ENCODE peak calls at places on chromosome 22, in five cellular contexts. One of them, this sample, is unnamed.

GRCh38 chr22:26416670-26417270 is 12.3 kb upstream of the ASPHD2 start:
- DNase-seq in OCI-LY7: no peak
- DNase-seq in endothelial cell of umbilical vein: no peak
- DNase-seq in neural progenitor cell: peak
- DNase-seq in HCT116: no peak
- DNase-seq in this sample: peak

GRCh38 chr22:47658182-47658581 is 895.7 kb downstream of the TBC1D22A start:
- DNase-seq in OCI-LY7: no peak
- DNase-seq in neural progenitor cell: no peak
- DNase-seq in HCT116: no peak
- DNase-seq in endothelial cell of umbilical vein: no peak
- DNase-seq in this sample: no peak

GRCh38 chr22:34526681-34527080 is 539.3 kb upstream of the ISX start:
- DNase-seq in endothelial cell of umbilical vein: no peak
- DNase-seq in neural progenitor cell: no peak
- DNase-seq in OCI-LY7: no peak
- DNase-seq in HCT116: no peak
- DNase-seq in this sample: no peak

GRCh38 chr22:30855677-30856518 is 112.7 kb downstream of the MORC2 start:
- DNase-seq in neural progenitor cell: no peak
- DNase-seq in HCT116: no peak
- DNase-seq in OCI-LY7: no peak
- DNase-seq in endothelial cell of umbilical vein: no peak
- DNase-seq in this sample: no peak

GRCh38 chr22:49921508-49922278 is 3.3 kb downstream of the CRELD2 start:
- DNase-seq in OCI-LY7: no peak
- DNase-seq in endothelial cell of umbilical vein: no peak
- DNase-seq in neural progenitor cell: no peak
- DNase-seq in HCT116: no peak
- DNase-seq in this sample: no peak

GRCh38 chr22:27201741-27202140 is 544.4 kb downstream of the MIAT start:
- DNase-seq in HCT116: no peak
- DNase-seq in neural progenitor cell: no peak
- DNase-seq in OCI-LY7: no peak
- DNase-seq in endothelial cell of umbilical vein: no peak
- DNase-seq in this sample: no peak

GRCh38 chr22:43895986-43896645 is 4.3 kb upstream of the PNPLA5 start:
- DNase-seq in endothelial cell of umbilical vein: no peak
- DNase-seq in OCI-LY7: no peak
- DNase-seq in neural progenitor cell: peak
- DNase-seq in HCT116: no peak
- DNase-seq in this sample: no peak

GRCh38 chr22:46139895-46140350 is 10.4 kb upstream of the PPARA start:
- DNase-seq in neural progenitor cell: no peak
- DNase-seq in HCT116: no peak
- DNase-seq in OCI-LY7: no peak
- DNase-seq in endothelial cell of umbilical vein: no peak
- DNase-seq in this sample: no peak

GRCh38 chr22:30921108-30921507 is 47.5 kb downstream of the MORC2 start:
- DNase-seq in OCI-LY7: peak
- DNase-seq in neural progenitor cell: no peak
- DNase-seq in endothelial cell of umbilical vein: no peak
- DNase-seq in HCT116: no peak
- DNase-seq in this sample: no peak

GRCh38 chr22:28711820-28712777 is 29.5 kb downstream of the CHEK2 start:
- DNase-seq in neural progenitor cell: no peak
- DNase-seq in endothelial cell of umbilical vein: peak
- DNase-seq in OCI-LY7: no peak
- DNase-seq in HCT116: no peak
- DNase-seq in this sample: peak

GRCh38 chr22:31496007-31496734 is at the start of gene SFI1:
- DNase-seq in endothelial cell of umbilical vein: peak
- DNase-seq in neural progenitor cell: peak
- DNase-seq in OCI-LY7: peak
- DNase-seq in HCT116: peak
- DNase-seq in this sample: peak

GRCh38 chr22:17980638-17981051 is 43.7 kb downstream of the MICAL3 start:
- DNase-seq in endothelial cell of umbilical vein: peak
- DNase-seq in OCI-LY7: peak
- DNase-seq in HCT116: no peak
- DNase-seq in neural progenitor cell: peak
- DNase-seq in this sample: no peak

GRCh38 chr22:27537481-27537891 is 264.1 kb downstream of the MN1 start:
- DNase-seq in HCT116: no peak
- DNase-seq in OCI-LY7: no peak
- DNase-seq in endothelial cell of umbilical vein: peak
- DNase-seq in neural progenitor cell: no peak
- DNase-seq in this sample: no peak

GRCh38 chr22:17501679-17502285 is 61.5 kb upstream of the SLC25A18 start:
- DNase-seq in OCI-LY7: peak
- DNase-seq in endothelial cell of umbilical vein: peak
- DNase-seq in HCT116: peak
- DNase-seq in neural progenitor cell: peak
- DNase-seq in this sample: peak

GRCh38 chr22:44588348-44588747 is 90.3 kb upstream of the RTL6 start:
- DNase-seq in neural progenitor cell: no peak
- DNase-seq in HCT116: no peak
- DNase-seq in endothelial cell of umbilical vein: no peak
- DNase-seq in OCI-LY7: no peak
- DNase-seq in this sample: no peak

GRCh38 chr22:38214248-38215056 is 12.7 kb downstream of the MAFF start:
- DNase-seq in OCI-LY7: peak
- DNase-seq in HCT116: no peak
- DNase-seq in neural progenitor cell: peak
- DNase-seq in endothelial cell of umbilical vein: peak
- DNase-seq in this sample: no peak

GRCh38 chr22:42296381-42296853 is 26.0 kb upstream of the TCF20 start:
- DNase-seq in OCI-LY7: peak
- DNase-seq in HCT116: no peak
- DNase-seq in endothelial cell of umbilical vein: no peak
- DNase-seq in neural progenitor cell: no peak
- DNase-seq in this sample: no peak

GRCh38 chr22:30205281-30206115 is 41.1 kb downstream of the LIF start:
- DNase-seq in OCI-LY7: no peak
- DNase-seq in neural progenitor cell: no peak
- DNase-seq in endothelial cell of umbilical vein: no peak
- DNase-seq in HCT116: no peak
- DNase-seq in this sample: peak

GRCh38 chr22:50403701-50404101 is 60.6 kb downstream of the PPP6R2 start:
- DNase-seq in neural progenitor cell: no peak
- DNase-seq in HCT116: no peak
- DNase-seq in endothelial cell of umbilical vein: peak
- DNase-seq in OCI-LY7: no peak
- DNase-seq in this sample: no peak

GRCh38 chr22:43988960-43989359 is 33.7 kb downstream of the SAMM50 start:
- DNase-seq in HCT116: no peak
- DNase-seq in neural progenitor cell: no peak
- DNase-seq in endothelial cell of umbilical vein: no peak
- DNase-seq in OCI-LY7: no peak
- DNase-seq in this sample: no peak

GRCh38 chr22:19645391-19645790 is 68.9 kb upstream of the SEPTIN5 start:
- DNase-seq in OCI-LY7: no peak
- DNase-seq in neural progenitor cell: no peak
- DNase-seq in endothelial cell of umbilical vein: no peak
- DNase-seq in HCT116: no peak
- DNase-seq in this sample: no peak
- TF ChIP-seq CTCF in OCI-LY7: peak
- TF ChIP-seq CTCF in neural progenitor cell: peak
- TF ChIP-seq CTCF in endothelial cell of umbilical vein: no peak
- TF ChIP-seq CTCF in HCT116: no peak
- TF ChIP-seq CTCF in this sample: no peak

GRCh38 chr22:20776624-20777405 is 2.9 kb downstream of the SERPIND1 start:
- DNase-seq in endothelial cell of umbilical vein: no peak
- DNase-seq in neural progenitor cell: no peak
- DNase-seq in HCT116: no peak
- DNase-seq in OCI-LY7: no peak
- DNase-seq in this sample: no peak

GRCh38 chr22:20779813-20780148 is 5.9 kb downstream of the SERPIND1 start:
- DNase-seq in OCI-LY7: no peak
- DNase-seq in neural progenitor cell: no peak
- DNase-seq in endothelial cell of umbilical vein: peak
- DNase-seq in HCT116: no peak
- DNase-seq in this sample: peak

GRCh38 chr22:20781272-20781990 is 7.5 kb downstream of the SERPIND1 start:
- DNase-seq in endothelial cell of umbilical vein: no peak
- DNase-seq in OCI-LY7: no peak
- DNase-seq in HCT116: no peak
- DNase-seq in neural progenitor cell: no peak
- DNase-seq in this sample: peak

GRCh38 chr22:20777420-20778177 is 3.7 kb downstream of the SERPIND1 start:
- DNase-seq in endothelial cell of umbilical vein: peak
- DNase-seq in HCT116: peak
- DNase-seq in neural progenitor cell: no peak
- DNase-seq in OCI-LY7: no peak
- DNase-seq in this sample: peak

DNA sequence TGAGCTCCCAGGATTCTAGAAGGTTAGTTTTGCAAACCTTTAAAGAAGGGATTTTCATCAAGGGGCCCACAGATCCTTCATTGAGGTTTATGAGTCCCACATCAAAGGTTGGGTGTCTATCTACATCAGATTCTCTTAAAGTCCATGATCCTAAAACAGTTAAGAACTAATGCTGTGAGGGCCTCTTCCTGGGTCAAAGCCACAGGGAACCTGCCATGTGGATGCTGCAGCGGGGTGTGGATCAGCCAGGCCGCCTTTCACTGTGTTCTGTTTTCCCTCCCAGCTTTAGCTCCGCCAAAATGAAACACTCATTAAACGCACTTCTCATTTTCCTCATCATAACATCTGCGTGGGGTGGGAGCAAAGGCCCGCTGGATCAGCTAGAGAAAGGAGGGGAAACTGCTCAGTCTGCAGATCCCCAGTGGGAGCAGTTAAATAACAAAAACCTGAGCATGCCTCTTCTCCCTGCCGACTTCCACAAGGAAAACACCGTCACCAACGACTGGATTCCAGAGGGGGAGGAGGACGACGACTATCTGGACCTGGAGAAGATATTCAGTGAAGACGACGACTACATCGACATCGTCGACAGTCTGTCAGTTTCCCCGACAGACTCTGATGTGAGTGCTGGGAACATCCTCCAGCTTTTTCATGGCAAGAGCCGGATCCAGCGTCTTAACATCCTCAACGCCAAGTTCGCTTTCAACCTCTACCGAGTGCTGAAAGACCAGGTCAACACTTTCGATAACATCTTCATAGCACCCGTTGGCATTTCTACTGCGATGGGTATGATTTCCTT is 5.3 kb downstream of the SERPIND1 start:
- DNase-seq in neural progenitor cell: no peak
- DNase-seq in OCI-LY7: no peak
- DNase-seq in endothelial cell of umbilical vein: no peak
- DNase-seq in HCT116: no peak
- DNase-seq in this sample: no peak
- H3K4me2 ChIP-seq in neural progenitor cell: no peak
- H3K4me2 ChIP-seq in OCI-LY7: no peak
- H3K4me2 ChIP-seq in endothelial cell of umbilical vein: no peak
- H3K4me2 ChIP-seq in HCT116: no peak
- H3K4me2 ChIP-seq in this sample: peak

GRCh38 chr22:36569999-36570398 is 41.0 kb upstream of the EIF3D start:
- DNase-seq in HCT116: peak
- DNase-seq in endothelial cell of umbilical vein: peak
- DNase-seq in neural progenitor cell: peak
- DNase-seq in OCI-LY7: no peak
- DNase-seq in this sample: no peak
- TF ChIP-seq CTCF in HCT116: peak
- TF ChIP-seq CTCF in endothelial cell of umbilical vein: peak
- TF ChIP-seq CTCF in neural progenitor cell: peak
- TF ChIP-seq CTCF in OCI-LY7: no peak
- TF ChIP-seq CTCF in this sample: no peak

DNA sequence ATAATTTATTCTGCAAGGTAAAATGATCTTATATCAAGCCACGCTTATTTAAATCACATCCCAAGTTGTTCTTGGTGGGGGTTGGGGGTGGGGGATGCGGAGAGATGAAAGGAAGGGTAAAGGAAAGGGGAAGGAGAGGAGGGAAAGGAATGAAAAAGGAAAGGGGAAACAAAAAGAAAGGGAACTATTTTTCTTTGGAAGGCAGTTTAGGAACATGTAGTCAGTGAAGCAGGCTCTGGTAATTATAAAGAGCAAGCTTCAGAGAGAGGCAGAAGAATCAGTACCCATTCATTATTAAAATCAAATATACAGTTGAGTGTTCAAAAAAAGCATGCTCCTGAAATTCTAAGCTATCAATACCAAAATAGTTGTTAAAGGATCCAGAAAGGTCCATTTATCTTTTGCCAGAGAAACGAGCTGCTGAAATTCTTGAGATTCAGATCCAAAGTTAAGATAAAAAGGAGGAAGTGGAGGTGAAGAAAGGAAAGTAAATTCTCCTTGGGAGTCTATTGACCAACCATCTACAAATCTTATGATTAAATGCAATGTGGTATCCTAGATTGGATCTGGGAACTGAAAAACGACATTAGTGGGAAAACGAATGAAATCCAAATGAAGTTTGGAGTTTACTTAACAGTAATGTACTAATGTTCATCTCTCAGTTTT is 107.4 kb downstream of the SGSM3 start:
- DNase-seq in neural progenitor cell: no peak
- DNase-seq in HCT116: no peak
- DNase-seq in endothelial cell of umbilical vein: no peak
- DNase-seq in OCI-LY7: no peak
- DNase-seq in this sample: no peak
- H3K4me2 ChIP-seq in neural progenitor cell: no peak
- H3K4me2 ChIP-seq in HCT116: no peak
- H3K4me2 ChIP-seq in endothelial cell of umbilical vein: no peak
- H3K4me2 ChIP-seq in OCI-LY7: no peak
- H3K4me2 ChIP-seq in this sample: no peak

DNA sequence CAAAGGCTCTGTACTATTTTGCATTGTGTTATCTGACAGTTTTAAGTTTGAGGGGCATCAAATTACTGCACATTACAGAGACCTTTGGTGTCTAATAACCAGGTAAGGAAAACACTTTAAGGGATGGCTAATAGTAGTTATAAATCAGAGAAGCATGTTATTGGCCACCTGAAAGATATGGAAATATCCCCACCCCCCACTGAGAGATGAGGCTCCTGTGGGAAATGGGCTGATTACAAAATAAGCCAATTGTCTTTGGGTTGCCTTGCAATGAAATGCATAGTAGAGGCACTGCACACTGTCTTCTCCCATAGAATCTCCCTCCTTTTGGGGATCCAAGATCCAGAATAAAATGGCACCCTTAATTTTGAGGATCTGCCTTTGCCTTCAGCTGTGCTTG is 91.0 kb downstream of the IGLL5 start:
- DNase-seq in HCT116: no peak
- DNase-seq in endothelial cell of umbilical vein: no peak
- DNase-seq in OCI-LY7: no peak
- DNase-seq in neural progenitor cell: no peak
- DNase-seq in this sample: no peak
- TF ChIP-seq CTCF in HCT116: no peak
- TF ChIP-seq CTCF in endothelial cell of umbilical vein: no peak
- TF ChIP-seq CTCF in OCI-LY7: no peak
- TF ChIP-seq CTCF in neural progenitor cell: no peak
- TF ChIP-seq CTCF in this sample: no peak

DNA sequence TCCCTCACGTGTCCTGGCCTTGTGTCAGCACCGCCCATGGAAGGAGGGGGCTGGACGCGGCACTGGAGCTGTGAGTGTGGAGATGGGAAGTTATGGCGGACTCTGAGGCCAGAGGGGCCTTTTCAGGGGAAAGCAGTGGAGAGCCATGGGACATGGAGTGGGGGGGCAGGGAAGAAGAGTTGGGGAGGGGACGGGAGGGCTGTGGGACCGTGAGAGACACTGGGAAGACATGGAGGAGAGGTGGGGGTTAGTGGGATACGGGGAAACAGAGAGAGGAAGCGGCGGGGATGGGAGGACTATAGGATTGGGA is 58.2 kb downstream of the FBXO7 start:
- DNase-seq in OCI-LY7: no peak
- DNase-seq in HCT116: no peak
- DNase-seq in endothelial cell of umbilical vein: no peak
- DNase-seq in neural progenitor cell: no peak
- DNase-seq in this sample: no peak
- H3K4me2 ChIP-seq in OCI-LY7: no peak
- H3K4me2 ChIP-seq in HCT116: no peak
- H3K4me2 ChIP-seq in endothelial cell of umbilical vein: no peak
- H3K4me2 ChIP-seq in neural progenitor cell: no peak
- H3K4me2 ChIP-seq in this sample: no peak